ENCODE peak calls at places on chromosomes 3 and 15, in ten cellular contexts. One of them, this sample, is unnamed.
A peak's percentile ranks its signal among the peaks of the same experiment; 100 is the strongest.

GRCh38 chr3:32089476-32089875 is 16.9 kb upstream of the GPD1L start:
- DNase-seq in endothelial cell: no peak
- DNase-seq in endothelial cell of umbilical vein: no peak
- DNase-seq in GM12878: no peak
- DNase-seq in A549: no peak
- DNase-seq in lower lobe of right lung: no peak
- DNase-seq in GM10248: no peak
- DNase-seq in bronchial epithelial cell: no peak
- DNase-seq in CD4-positive, alpha-beta T cell: no peak
- DNase-seq in GM12865: no peak
- DNase-seq in this sample: no peak

GRCh38 chr3:74542441-74542840 is 72.0 kb downstream of the CNTN3 start:
- DNase-seq in GM12878: no peak
- DNase-seq in bronchial epithelial cell: no peak
- DNase-seq in CD4-positive, alpha-beta T cell: no peak
- DNase-seq in GM12865: no peak
- DNase-seq in endothelial cell of umbilical vein: no peak
- DNase-seq in GM10248: no peak
- DNase-seq in lower lobe of right lung: no peak
- DNase-seq in A549: no peak
- DNase-seq in endothelial cell: no peak
- DNase-seq in this sample: no peak

GRCh38 chr3:8816106-8816505 is 46.7 kb upstream of the OXTR start:
- DNase-seq in endothelial cell: no peak
- DNase-seq in bronchial epithelial cell: no peak
- DNase-seq in lower lobe of right lung: no peak
- DNase-seq in GM12878: no peak
- DNase-seq in CD4-positive, alpha-beta T cell: no peak
- DNase-seq in GM12865: no peak
- DNase-seq in GM10248: no peak
- DNase-seq in endothelial cell of umbilical vein: no peak
- DNase-seq in A549: no peak
- DNase-seq in this sample: no peak

GRCh38 chr15:69451951-69452701 is 492 bp upstream of the RPLP1 start:
- DNase-seq in lower lobe of right lung: peak; percentile 63
- DNase-seq in endothelial cell of umbilical vein: no peak
- DNase-seq in GM12865: peak; percentile 65
- DNase-seq in endothelial cell: no peak
- DNase-seq in CD4-positive, alpha-beta T cell: no peak
- DNase-seq in GM12878: no peak
- DNase-seq in bronchial epithelial cell: peak; percentile 39
- DNase-seq in GM10248: peak; percentile 27
- DNase-seq in A549: peak; percentile 45
- DNase-seq in this sample: no peak

GRCh38 chr3:58640700-58641372 is 25.7 kb downstream of the FAM3D start:
- DNase-seq in endothelial cell: peak; percentile 85
- DNase-seq in A549: peak; percentile 61
- DNase-seq in GM12865: peak; percentile 66
- DNase-seq in bronchial epithelial cell: peak; percentile 60
- DNase-seq in endothelial cell of umbilical vein: peak; percentile 65
- DNase-seq in CD4-positive, alpha-beta T cell: peak; percentile 51
- DNase-seq in GM12878: no peak
- DNase-seq in GM10248: peak; percentile 82
- DNase-seq in lower lobe of right lung: peak; percentile 84
- DNase-seq in this sample: no peak

GRCh38 chr3:117168896-117169295 is 459.3 kb downstream of the TUSC7 start:
- DNase-seq in CD4-positive, alpha-beta T cell: no peak
- DNase-seq in A549: no peak
- DNase-seq in bronchial epithelial cell: no peak
- DNase-seq in GM12865: no peak
- DNase-seq in lower lobe of right lung: no peak
- DNase-seq in endothelial cell: no peak
- DNase-seq in endothelial cell of umbilical vein: no peak
- DNase-seq in GM12878: no peak
- DNase-seq in GM10248: no peak
- DNase-seq in this sample: no peak

GRCh38 chr15:80925597-80926059 is 64.0 kb downstream of the MESD start:
- DNase-seq in A549: no peak
- DNase-seq in bronchial epithelial cell: no peak
- DNase-seq in GM10248: no peak
- DNase-seq in endothelial cell of umbilical vein: no peak
- DNase-seq in CD4-positive, alpha-beta T cell: no peak
- DNase-seq in endothelial cell: no peak
- DNase-seq in lower lobe of right lung: no peak
- DNase-seq in GM12865: no peak
- DNase-seq in GM12878: no peak
- DNase-seq in this sample: peak; percentile 95

GRCh38 chr3:195204360-195205166 is 66.4 kb downstream of the XXYLT1 start:
- DNase-seq in lower lobe of right lung: no peak
- DNase-seq in endothelial cell of umbilical vein: peak; percentile 90
- DNase-seq in CD4-positive, alpha-beta T cell: no peak
- DNase-seq in GM12878: peak; percentile 38
- DNase-seq in endothelial cell: no peak
- DNase-seq in A549: no peak
- DNase-seq in GM10248: no peak
- DNase-seq in bronchial epithelial cell: no peak
- DNase-seq in GM12865: no peak
- DNase-seq in this sample: no peak

GRCh38 chr15:74218172-74218885 is 15.7 kb upstream of the STRA6 start:
- DNase-seq in GM10248: no peak
- DNase-seq in endothelial cell: no peak
- DNase-seq in endothelial cell of umbilical vein: no peak
- DNase-seq in A549: no peak
- DNase-seq in GM12865: no peak
- DNase-seq in GM12878: no peak
- DNase-seq in lower lobe of right lung: no peak
- DNase-seq in CD4-positive, alpha-beta T cell: no peak
- DNase-seq in bronchial epithelial cell: no peak
- DNase-seq in this sample: no peak

GRCh38 chr15:74402873-74403589 is 30.7 kb downstream of the SEMA7A start:
- DNase-seq in endothelial cell: no peak
- DNase-seq in GM12865: peak; percentile 94
- DNase-seq in A549: no peak
- DNase-seq in endothelial cell of umbilical vein: no peak
- DNase-seq in GM10248: peak; percentile 79
- DNase-seq in CD4-positive, alpha-beta T cell: peak; percentile 57
- DNase-seq in GM12878: peak; percentile 82
- DNase-seq in bronchial epithelial cell: no peak
- DNase-seq in lower lobe of right lung: peak; percentile 62
- DNase-seq in this sample: no peak

GRCh38 chr3:133038089-133038730 is at the start of gene TMEM108:
- DNase-seq in endothelial cell of umbilical vein: peak; percentile 77
- DNase-seq in endothelial cell: peak; percentile 94
- DNase-seq in GM10248: peak; percentile 37
- DNase-seq in A549: peak; percentile 39
- DNase-seq in bronchial epithelial cell: peak; percentile 20
- DNase-seq in lower lobe of right lung: peak; percentile 88
- DNase-seq in GM12878: no peak
- DNase-seq in CD4-positive, alpha-beta T cell: no peak
- DNase-seq in GM12865: no peak
- DNase-seq in this sample: peak; percentile 94

GRCh38 chr3:45479627-45480026 is 91.3 kb downstream of the LARS2 start:
- DNase-seq in endothelial cell of umbilical vein: no peak
- DNase-seq in GM10248: no peak
- DNase-seq in CD4-positive, alpha-beta T cell: no peak
- DNase-seq in GM12878: no peak
- DNase-seq in bronchial epithelial cell: peak; percentile 70
- DNase-seq in GM12865: no peak
- DNase-seq in endothelial cell: no peak
- DNase-seq in lower lobe of right lung: no peak
- DNase-seq in A549: no peak
- DNase-seq in this sample: no peak

GRCh38 chr15:68418611-68419161 is 13.3 kb downstream of the ITGA11 start:
- DNase-seq in GM10248: no peak
- DNase-seq in bronchial epithelial cell: no peak
- DNase-seq in CD4-positive, alpha-beta T cell: no peak
- DNase-seq in endothelial cell: no peak
- DNase-seq in GM12865: no peak
- DNase-seq in endothelial cell of umbilical vein: peak; percentile 43
- DNase-seq in GM12878: no peak
- DNase-seq in A549: peak; percentile 52
- DNase-seq in lower lobe of right lung: no peak
- DNase-seq in this sample: no peak

GRCh38 chr15:78327442-78327841 is 12.7 kb upstream of the CRABP1 start:
- DNase-seq in CD4-positive, alpha-beta T cell: no peak
- DNase-seq in endothelial cell of umbilical vein: no peak
- DNase-seq in GM12865: no peak
- DNase-seq in bronchial epithelial cell: no peak
- DNase-seq in A549: no peak
- DNase-seq in lower lobe of right lung: no peak
- DNase-seq in GM12878: no peak
- DNase-seq in GM10248: no peak
- DNase-seq in endothelial cell: no peak
- DNase-seq in this sample: no peak

GRCh38 chr3:134449277-134449676 is 36.5 kb downstream of the ANAPC13 start:
- DNase-seq in A549: peak; percentile 58
- DNase-seq in GM12865: peak; percentile 25
- DNase-seq in CD4-positive, alpha-beta T cell: no peak
- DNase-seq in GM10248: no peak
- DNase-seq in endothelial cell of umbilical vein: peak; percentile 11
- DNase-seq in GM12878: no peak
- DNase-seq in endothelial cell: peak; percentile 47
- DNase-seq in lower lobe of right lung: no peak
- DNase-seq in bronchial epithelial cell: peak; percentile 60
- DNase-seq in this sample: no peak
- TF ChIP-seq CTCF in A549: peak; percentile 21
- TF ChIP-seq CTCF in GM12865: peak; percentile 16
- TF ChIP-seq CTCF in CD4-positive, alpha-beta T cell: no peak
- TF ChIP-seq CTCF in GM10248: peak; percentile 20
- TF ChIP-seq CTCF in endothelial cell of umbilical vein: peak; percentile 45
- TF ChIP-seq CTCF in GM12878: peak; percentile 31
- TF ChIP-seq CTCF in endothelial cell: no peak
- TF ChIP-seq CTCF in lower lobe of right lung: peak; percentile 20
- TF ChIP-seq CTCF in bronchial epithelial cell: peak; percentile 88
- TF ChIP-seq CTCF in this sample: peak; percentile 68

GRCh38 chr3:186466391-186466974 is 77.7 kb downstream of the CRYGS start:
- DNase-seq in lower lobe of right lung: no peak
- DNase-seq in endothelial cell of umbilical vein: no peak
- DNase-seq in GM12865: no peak
- DNase-seq in bronchial epithelial cell: no peak
- DNase-seq in A549: no peak
- DNase-seq in GM10248: no peak
- DNase-seq in endothelial cell: no peak
- DNase-seq in GM12878: no peak
- DNase-seq in CD4-positive, alpha-beta T cell: no peak
- DNase-seq in this sample: no peak

GRCh38 chr3:186467969-186468368 is 76.2 kb downstream of the CRYGS start:
- DNase-seq in A549: no peak
- DNase-seq in GM12865: no peak
- DNase-seq in endothelial cell: no peak
- DNase-seq in bronchial epithelial cell: no peak
- DNase-seq in GM12878: no peak
- DNase-seq in lower lobe of right lung: no peak
- DNase-seq in CD4-positive, alpha-beta T cell: no peak
- DNase-seq in endothelial cell of umbilical vein: no peak
- DNase-seq in GM10248: no peak
- DNase-seq in this sample: no peak

GRCh38 chr3:186461141-186461540 is 83.0 kb downstream of the CRYGS start:
- DNase-seq in endothelial cell of umbilical vein: no peak
- DNase-seq in GM12878: no peak
- DNase-seq in lower lobe of right lung: no peak
- DNase-seq in bronchial epithelial cell: peak; percentile 84
- DNase-seq in A549: peak; percentile 34
- DNase-seq in CD4-positive, alpha-beta T cell: no peak
- DNase-seq in GM12865: no peak
- DNase-seq in GM10248: no peak
- DNase-seq in endothelial cell: no peak
- DNase-seq in this sample: no peak

GRCh38 chr3:186465508-186465907 is 78.7 kb downstream of the CRYGS start:
- DNase-seq in GM12878: no peak
- DNase-seq in lower lobe of right lung: no peak
- DNase-seq in GM10248: no peak
- DNase-seq in endothelial cell of umbilical vein: no peak
- DNase-seq in endothelial cell: no peak
- DNase-seq in A549: no peak
- DNase-seq in CD4-positive, alpha-beta T cell: no peak
- DNase-seq in GM12865: no peak
- DNase-seq in bronchial epithelial cell: no peak
- DNase-seq in this sample: no peak

GRCh38 chr3:186464424-186465093 is 79.6 kb downstream of the CRYGS start:
- DNase-seq in GM12865: peak; percentile 49
- DNase-seq in lower lobe of right lung: no peak
- DNase-seq in bronchial epithelial cell: no peak
- DNase-seq in endothelial cell of umbilical vein: no peak
- DNase-seq in GM10248: no peak
- DNase-seq in CD4-positive, alpha-beta T cell: no peak
- DNase-seq in endothelial cell: no peak
- DNase-seq in A549: peak; percentile 23
- DNase-seq in GM12878: no peak
- DNase-seq in this sample: no peak
- TF ChIP-seq CTCF in GM12865: peak; percentile 32
- TF ChIP-seq CTCF in lower lobe of right lung: no peak
- TF ChIP-seq CTCF in bronchial epithelial cell: no peak
- TF ChIP-seq CTCF in endothelial cell of umbilical vein: no peak
- TF ChIP-seq CTCF in GM10248: no peak
- TF ChIP-seq CTCF in CD4-positive, alpha-beta T cell: no peak
- TF ChIP-seq CTCF in endothelial cell: peak; percentile 24
- TF ChIP-seq CTCF in A549: no peak
- TF ChIP-seq CTCF in GM12878: peak; percentile 4
- TF ChIP-seq CTCF in this sample: no peak

DNA sequence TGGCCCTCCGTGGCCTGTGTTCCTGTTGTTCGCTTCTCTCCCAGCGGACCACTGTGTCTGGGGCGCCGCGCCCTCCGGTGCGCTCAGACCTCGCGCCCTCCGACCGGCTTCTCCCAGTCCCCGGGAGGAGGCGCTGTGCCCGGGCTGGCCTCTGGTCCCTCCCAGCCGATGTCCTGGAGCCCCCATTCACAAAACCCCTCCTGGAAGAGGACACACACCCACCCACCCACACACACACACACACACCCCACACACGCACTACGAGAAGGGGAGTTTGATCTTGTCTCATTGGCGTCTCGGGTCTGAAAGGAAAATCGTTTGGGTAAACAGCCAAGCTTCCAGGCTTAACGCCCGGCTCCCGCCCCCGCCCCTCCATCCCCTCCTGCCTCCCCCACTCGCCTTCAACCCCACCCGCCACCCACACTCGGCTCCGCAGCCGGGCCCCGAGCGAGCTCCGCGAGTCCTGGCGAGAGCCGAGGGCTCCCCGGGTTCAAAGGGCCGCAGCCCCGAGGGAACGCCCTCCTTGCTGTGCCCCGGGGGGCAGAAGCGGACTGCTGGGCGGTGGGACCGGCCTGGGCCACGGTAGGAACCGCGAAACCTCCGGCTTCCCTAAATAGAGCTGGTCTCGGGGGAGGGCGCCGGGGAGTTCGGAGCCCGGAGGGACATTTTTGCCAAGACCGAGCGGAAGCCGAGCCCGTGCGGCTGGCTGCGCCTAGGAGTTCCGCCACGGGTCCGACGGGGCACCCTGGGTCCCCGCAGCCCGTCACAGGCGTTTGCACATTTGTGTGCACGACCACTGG is 23.6 kb downstream of the NR2F2 start:
- DNase-seq in lower lobe of right lung: no peak
- DNase-seq in endothelial cell of umbilical vein: peak; percentile 87
- DNase-seq in GM12865: no peak
- DNase-seq in CD4-positive, alpha-beta T cell: no peak
- DNase-seq in GM10248: no peak
- DNase-seq in GM12878: no peak
- DNase-seq in endothelial cell: peak; percentile 72
- DNase-seq in A549: no peak
- DNase-seq in bronchial epithelial cell: no peak
- DNase-seq in this sample: no peak
- TF ChIP-seq CTCF in lower lobe of right lung: peak; percentile 36
- TF ChIP-seq CTCF in endothelial cell of umbilical vein: peak; percentile 85
- TF ChIP-seq CTCF in GM12865: no peak
- TF ChIP-seq CTCF in CD4-positive, alpha-beta T cell: no peak
- TF ChIP-seq CTCF in GM10248: no peak
- TF ChIP-seq CTCF in GM12878: peak; percentile 15
- TF ChIP-seq CTCF in endothelial cell: peak; percentile 52
- TF ChIP-seq CTCF in A549: peak; percentile 76
- TF ChIP-seq CTCF in bronchial epithelial cell: peak; percentile 38
- TF ChIP-seq CTCF in this sample: peak; percentile 85

GRCh38 chr3:158935846-158936245 is 134.0 kb downstream of the MFSD1 start:
- DNase-seq in GM12878: no peak
- DNase-seq in lower lobe of right lung: no peak
- DNase-seq in bronchial epithelial cell: peak; percentile 35
- DNase-seq in GM10248: no peak
- DNase-seq in endothelial cell: no peak
- DNase-seq in endothelial cell of umbilical vein: no peak
- DNase-seq in CD4-positive, alpha-beta T cell: no peak
- DNase-seq in A549: no peak
- DNase-seq in GM12865: no peak
- DNase-seq in this sample: no peak
- TF ChIP-seq CTCF in GM12878: no peak
- TF ChIP-seq CTCF in lower lobe of right lung: no peak
- TF ChIP-seq CTCF in bronchial epithelial cell: no peak
- TF ChIP-seq CTCF in GM10248: no peak
- TF ChIP-seq CTCF in endothelial cell: no peak
- TF ChIP-seq CTCF in endothelial cell of umbilical vein: no peak
- TF ChIP-seq CTCF in CD4-positive, alpha-beta T cell: no peak
- TF ChIP-seq CTCF in A549: no peak
- TF ChIP-seq CTCF in GM12865: no peak
- TF ChIP-seq CTCF in this sample: no peak

This sample was measured in chondrocyte.